ENCODE peak calls at places on chromosomes 7 and 10, in seven cellular contexts. N, F, W, C, H, D and Q are unnamed samples.

GRCh38 chr10:14852236-14852635 is 14.1 kb downstream of the HSPA14 start:
- DNase-seq in N (no peak), D (no peak), W (no peak), H (no peak), F (no peak), C (no peak), Q (no peak)

GRCh38 chr7:50142421-50143113 is 49.5 kb upstream of the ZPBP start:
- DNase-seq in N (no peak), H (peak), C (peak), W (peak), F (peak), D (no peak), Q (peak)

GRCh38 chr10:47438857-47439474 is 44.9 kb downstream of the ANXA8 start:
- DNase-seq in C (peak), W (peak), N (no peak), F (peak), D (no peak), H (no peak), Q (peak)

GRCh38 chr10:107583974-107584373 is 419.5 kb upstream of the SORCS1 start:
- DNase-seq in D (no peak), H (no peak), C (no peak), F (no peak), N (no peak), W (no peak), Q (peak)

GRCh38 chr10:78212134-78212785 is 178.6 kb downstream of the RPS24 start:
- DNase-seq in W (no peak), H (no peak), D (no peak), C (no peak), F (no peak), N (no peak), Q (peak)

GRCh38 chr10:58971211-58971610 is 205.2 kb upstream of the PHYHIPL start:
- DNase-seq in C (no peak), F (no peak), H (no peak), W (no peak), D (no peak), N (no peak), Q (no peak)

GRCh38 chr7:41709621-41710020 is 6.7 kb upstream of the INHBA start:
- DNase-seq in W (peak), D (no peak), N (no peak), C (peak), F (peak), H (no peak), Q (peak)

GRCh38 chr10:22435650-22436049 is 90.4 kb downstream of the SPAG6 start:
- DNase-seq in N (no peak), F (no peak), C (no peak), D (no peak), H (no peak), W (no peak), Q (no peak)

GRCh38 chr7:77399838-77400237 is 16.3 kb downstream of the GSAP start:
- DNase-seq in D (no peak), F (no peak), N (no peak), W (no peak), H (no peak), C (no peak), Q (no peak)

GRCh38 chr10:103745264-103746247 is 109.8 kb downstream of the SH3PXD2A start:
- DNase-seq in C (no peak), F (no peak), N (no peak), D (peak), W (peak), H (peak), Q (no peak)

GRCh38 chr7:103065666-103066065 is 8.9 kb downstream of the FBXL13 start:
- DNase-seq in N (peak), W (peak), F (peak), D (peak), C (peak), H (peak), Q (peak)

GRCh38 chr10:124255556-124255955 is 162.2 kb upstream of the CHST15 start:
- DNase-seq in F (no peak), W (no peak), D (no peak), C (no peak), N (no peak), H (no peak), Q (no peak)

GRCh38 chr7:47191876-47192291 is 390.0 kb downstream of the TNS3 start:
- DNase-seq in N (no peak), C (no peak), H (no peak), W (no peak), D (no peak), F (no peak), Q (no peak)

GRCh38 chr7:135179321-135179925 is 8.9 kb upstream of the CYREN start:
- DNase-seq in C (no peak), D (no peak), W (no peak), F (no peak), H (no peak), N (no peak), Q (no peak)

GRCh38 chr10:72875250-72876055 is 18.1 kb upstream of the OIT3 start:
- DNase-seq in C (peak), F (peak), H (no peak), N (no peak), W (peak), D (no peak), Q (peak)

GRCh38 chr7:157138424-157139141 is at the start of gene UBE3C:
- DNase-seq in F (peak), N (peak), H (peak), C (peak), D (peak), W (peak), Q (peak)
- H3K4me3 ChIP-seq in F (peak), N (peak), H (peak), C (peak), D (peak), W (peak), Q (peak)

DNA sequence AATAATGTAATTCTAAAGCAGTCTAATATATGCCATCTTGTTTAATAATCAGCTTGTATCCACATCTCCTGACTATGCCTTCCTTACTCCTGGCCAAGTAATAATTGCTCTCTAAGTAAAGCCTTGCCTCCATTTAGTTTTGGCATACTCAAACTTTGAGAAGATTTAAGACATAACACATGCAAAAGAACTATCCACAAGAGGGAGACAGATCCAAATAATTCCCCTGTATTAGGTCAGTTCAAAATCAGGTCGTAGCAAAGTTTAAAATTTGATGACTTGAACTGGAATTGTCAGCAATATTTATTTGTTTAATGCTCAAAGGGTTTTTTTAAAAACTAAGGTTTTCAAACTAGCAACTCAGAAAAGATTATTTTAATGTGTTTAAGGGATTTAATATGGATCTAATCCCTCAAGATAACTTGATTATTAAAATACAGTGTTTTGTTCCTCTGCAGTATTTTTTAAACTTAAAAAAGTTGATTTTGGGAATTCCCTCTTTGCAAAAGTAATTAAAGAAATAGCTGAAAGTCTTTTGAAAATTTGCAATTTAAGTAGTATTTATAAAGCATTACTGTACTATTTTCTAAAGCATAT is 95.3 kb downstream of the HDAC9 start:
- DNase-seq in N (no peak), F (peak), C (peak), H (no peak), W (peak), D (no peak), Q (peak)
- H3K4me3 ChIP-seq in N (no peak), F (no peak), C (peak), H (no peak), W (no peak), D (no peak), Q (no peak)

GRCh38 chr10:70094287-70094686 is 38.3 kb downstream of the AIFM2 start:
- DNase-seq in C (no peak), F (no peak), N (no peak), H (no peak), D (no peak), W (no peak), Q (no peak)
- H3K4me3 ChIP-seq in C (no peak), F (no peak), N (no peak), H (peak), D (no peak), W (no peak), Q (no peak)

GRCh38 chr7:36287371-36288241 is 102.1 kb upstream of the ANLN start:
- DNase-seq in N (no peak), D (peak), C (no peak), F (no peak), W (no peak), H (peak), Q (no peak)
- H3K4me3 ChIP-seq in N (no peak), D (peak), C (no peak), F (no peak), W (no peak), H (peak), Q (no peak)

GRCh38 chr10:4590807-4591206 is 235.2 kb upstream of the AKR1E2 start:
- DNase-seq in F (no peak), W (no peak), N (no peak), C (no peak), H (no peak), D (no peak), Q (no peak)

GRCh38 chr10:4587466-4587865 is 238.5 kb upstream of the AKR1E2 start:
- DNase-seq in D (no peak), C (no peak), H (no peak), W (no peak), F (no peak), N (no peak), Q (no peak)

GRCh38 chr10:4586756-4587155 is 239.3 kb upstream of the AKR1E2 start:
- DNase-seq in H (no peak), W (peak), C (peak), N (no peak), F (peak), D (no peak), Q (peak)

DNA sequence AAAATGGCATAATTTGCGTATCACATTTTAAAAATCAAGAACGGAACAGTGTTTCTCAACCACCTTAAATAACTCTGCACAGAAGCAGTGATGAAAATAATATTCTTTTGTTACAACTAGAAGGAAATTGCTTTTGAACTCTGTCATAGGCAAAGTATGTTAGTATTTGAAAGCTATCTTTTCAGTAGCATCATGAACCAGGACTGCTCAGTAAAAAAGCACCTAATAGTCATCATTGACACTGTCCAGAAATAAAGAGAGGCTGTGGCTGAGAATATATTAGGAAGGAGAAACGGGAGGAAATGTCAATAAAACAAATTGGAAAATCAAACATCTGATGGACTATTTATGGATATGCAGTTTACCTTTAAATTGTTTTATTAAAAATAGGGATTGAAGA is 237.2 kb upstream of the AKR1E2 start:
- DNase-seq in D (no peak), C (peak), W (no peak), H (no peak), F (peak), N (no peak), Q (no peak)
- H3K4me3 ChIP-seq in D (no peak), C (no peak), W (no peak), H (no peak), F (no peak), N (no peak), Q (no peak)

GRCh38 chr7:132575336-132575986 is 809 bp downstream of the PLXNA4 start:
- DNase-seq in F (peak), N (peak), H (peak), W (peak), D (no peak), C (peak), Q (peak)
- H3K4me3 ChIP-seq in F (peak), N (peak), H (peak), W (peak), D (no peak), C (peak), Q (peak)

DNA sequence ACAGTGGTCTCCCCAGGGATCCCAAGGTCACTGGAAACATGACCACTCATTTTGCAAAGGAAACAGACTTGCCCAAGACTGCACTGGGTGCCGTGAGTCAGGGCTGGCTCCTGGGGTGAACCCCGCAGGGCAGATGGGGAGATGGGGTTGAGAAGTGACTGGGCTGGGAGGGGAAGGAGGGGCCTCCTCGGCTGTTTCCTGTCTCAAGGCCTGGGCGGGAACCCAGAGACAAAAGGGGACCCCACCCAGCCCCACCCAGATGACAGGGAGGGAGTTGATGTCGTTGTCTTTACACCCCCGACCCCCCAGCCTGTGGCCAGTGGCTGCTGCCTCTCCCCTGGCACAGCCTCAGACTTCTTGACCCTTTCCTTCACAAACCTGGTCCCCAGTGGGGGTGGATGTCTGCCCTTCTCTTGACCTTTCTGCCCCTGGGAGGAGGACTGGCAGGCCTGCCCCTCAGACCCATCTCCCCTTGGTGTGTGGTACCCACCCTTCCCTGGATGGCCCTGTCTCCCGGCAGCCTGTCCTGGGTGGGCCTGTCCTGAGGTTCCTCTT is 1.4 kb downstream of the MYO1G start:
- DNase-seq in C (no peak), D (peak), N (peak), F (no peak), W (no peak), H (peak), Q (no peak)
- H3K4me3 ChIP-seq in C (no peak), D (peak), N (no peak), F (no peak), W (no peak), H (peak), Q (no peak)

DNA sequence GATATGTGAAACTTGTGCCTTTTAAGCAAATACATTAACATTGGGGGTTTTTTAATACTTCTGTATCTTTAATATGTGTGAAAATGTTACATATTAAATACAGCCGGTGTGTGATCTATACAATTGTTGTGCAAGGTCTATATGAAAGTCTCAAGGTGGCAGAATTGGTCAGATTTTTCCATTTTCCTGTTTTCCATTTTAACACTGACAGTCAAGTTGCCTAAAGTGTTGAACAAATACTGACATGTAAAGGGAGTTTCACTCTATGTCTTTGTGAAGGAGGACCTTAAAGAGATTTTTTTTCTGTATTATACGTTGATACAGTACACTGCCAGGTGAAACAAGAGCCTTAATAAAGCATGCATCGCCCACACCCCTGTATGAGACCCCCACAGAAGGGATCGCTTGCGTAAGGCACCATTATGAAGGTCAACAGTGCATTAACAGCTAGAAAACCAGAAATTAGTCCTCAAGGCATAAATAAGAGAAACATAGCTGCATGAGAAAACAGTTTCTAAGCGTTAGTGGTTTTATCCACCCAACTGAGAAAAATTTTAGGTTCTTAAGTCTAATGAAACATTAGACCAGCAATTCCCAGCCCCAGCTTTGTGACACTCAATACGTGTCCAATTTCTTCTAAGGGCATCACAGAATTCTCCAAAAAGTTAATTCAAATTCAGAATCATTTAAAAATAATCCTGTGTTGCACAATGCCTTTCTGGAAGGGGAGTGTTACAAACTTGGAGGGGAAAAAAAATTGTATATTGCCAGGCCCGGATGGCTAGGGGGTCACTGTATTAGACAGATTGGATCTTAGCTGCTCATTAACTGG is 6.9 kb downstream of the KLF6 start:
- DNase-seq in H (no peak), C (peak), F (no peak), W (peak), N (no peak), D (no peak), Q (peak)
- H3K4me3 ChIP-seq in H (no peak), C (peak), F (peak), W (peak), N (no peak), D (no peak), Q (peak)